ENCODE peak calls at places on chromosomes 2 and 18, in ten cellular contexts. O is heart left ventricle, W is BJ, X is adrenal gland, L is body of pancreas, Y is HCT116, P is kidney epithelial cell, Q is AG04449, I is ovary, U is SK-N-SH. K is an unnamed sample.

GRCh38 chr2:50777954-50778353 is 254.0 kb downstream of the NRXN1 start:
- DNase-seq in P (no peak), Q (no peak), W (no peak), I (no peak), Y (no peak), O (no peak), L (no peak), X (no peak), U (no peak), K (no peak)

GRCh38 chr2:216739035-216739434 is 43.7 kb upstream of the IGFBP5 start:
- DNase-seq in W (no peak), L (no peak), Y (no peak), Q (no peak), I (no peak), U (no peak), O (no peak), P (no peak), X (no peak), K (no peak)

GRCh38 chr2:69978157-69978904 is 16.9 kb upstream of the ASPRV1 start:
- DNase-seq in X (no peak), Y (no peak), L (no peak), O (no peak), U (no peak), W (no peak), Q (no peak), I (no peak), P (no peak), K (no peak)

GRCh38 chr18:50396005-50396404 is 21.2 kb downstream of the SKA1 start:
- DNase-seq in Q (no peak), U (no peak), W (no peak), P (no peak), O (no peak), I (no peak), X (no peak), Y (no peak), L (no peak), K (no peak)

GRCh38 chr2:147232225-147232669 is 612.6 kb upstream of the ACVR2A start:
- DNase-seq in O (no peak), U (no peak), X (no peak), L (no peak), I (no peak), Y (no peak), P (no peak), W (no peak), Q (no peak), K (no peak)

GRCh38 chr2:201420442-201421113 is 30.7 kb downstream of the TRAK2 start:
- DNase-seq in P (no peak), U (no peak), Q (no peak), X (no peak), O (no peak), W (no peak), Y (no peak), I (no peak), L (no peak), K (no peak)

GRCh38 chr2:229133155-229133772 is 137.8 kb downstream of the PID1 start:
- DNase-seq in W (no peak), X (no peak), I (no peak), P (no peak), O (no peak), U (peak), Q (no peak), Y (peak), L (peak), K (peak)

GRCh38 chr2:141021109-141021508 is 1109.7 kb downstream of the LRP1B start:
- DNase-seq in W (peak), U (no peak), O (no peak), P (peak), L (no peak), X (no peak), I (no peak), Y (no peak), Q (peak), K (no peak)

GRCh38 chr2:55954306-55955035 is 30.9 kb upstream of the EFEMP1 start:
- DNase-seq in L (no peak), O (no peak), Y (no peak), X (no peak), I (no peak), W (no peak), P (no peak), U (no peak), Q (no peak), K (no peak)

GRCh38 chr2:75710577-75711253 is at the start of gene GCFC2:
- DNase-seq in P (peak), Y (peak), Q (peak), U (peak), X (peak), W (peak), I (peak), L (peak), O (peak), K (peak)

GRCh38 chr18:69217271-69217670 is 183.4 kb upstream of the DOK6 start:
- DNase-seq in U (no peak), L (no peak), W (no peak), P (no peak), Y (no peak), I (no peak), O (no peak), X (no peak), Q (no peak), K (no peak)

GRCh38 chr2:63192889-63193778 is 142.5 kb downstream of the OTX1 start:
- DNase-seq in O (no peak), Y (no peak), U (no peak), P (no peak), L (no peak), Q (no peak), I (no peak), W (no peak), X (no peak), K (no peak)

GRCh38 chr18:68428666-68429065 is 286.2 kb downstream of the TMX3 start:
- DNase-seq in X (no peak), L (no peak), P (no peak), Q (no peak), O (no peak), I (no peak), U (no peak), Y (no peak), W (no peak), K (no peak)

GRCh38 chr2:186757009-186757408 is 63.1 kb downstream of the FAM171B start:
- DNase-seq in X (no peak), L (no peak), I (no peak), P (no peak), U (no peak), Y (no peak), W (no peak), O (no peak), Q (no peak), K (no peak)

DNA sequence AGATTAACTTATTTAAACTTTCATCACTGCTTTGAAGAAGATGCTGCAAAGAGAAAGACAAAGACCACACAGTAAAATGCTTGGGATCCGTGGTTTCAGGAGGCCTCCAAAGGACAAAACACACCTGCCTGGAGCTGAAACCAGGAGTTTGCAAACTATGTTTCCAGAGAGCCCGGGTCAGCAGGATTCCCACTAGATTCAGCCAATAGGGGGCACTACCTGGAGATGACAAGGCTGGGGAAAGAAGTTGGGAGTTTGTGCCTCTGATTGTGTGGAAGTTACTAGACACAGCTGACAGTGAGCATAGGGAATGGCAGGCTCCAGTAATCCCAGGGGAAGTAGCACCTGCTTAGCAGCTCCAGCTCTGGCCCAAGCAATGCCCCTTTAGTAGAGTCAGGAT is 169.0 kb upstream of the TRIB2 start:
- DNase-seq in I (no peak), L (no peak), O (no peak), U (no peak), Q (no peak), P (no peak), W (no peak), X (no peak), Y (no peak), K (no peak)
- TF ChIP-seq CTCF in I (no peak), L (no peak), O (no peak), U (peak), Q (no peak), P (no peak), W (no peak), X (no peak), Y (peak), K (no peak)

DNA sequence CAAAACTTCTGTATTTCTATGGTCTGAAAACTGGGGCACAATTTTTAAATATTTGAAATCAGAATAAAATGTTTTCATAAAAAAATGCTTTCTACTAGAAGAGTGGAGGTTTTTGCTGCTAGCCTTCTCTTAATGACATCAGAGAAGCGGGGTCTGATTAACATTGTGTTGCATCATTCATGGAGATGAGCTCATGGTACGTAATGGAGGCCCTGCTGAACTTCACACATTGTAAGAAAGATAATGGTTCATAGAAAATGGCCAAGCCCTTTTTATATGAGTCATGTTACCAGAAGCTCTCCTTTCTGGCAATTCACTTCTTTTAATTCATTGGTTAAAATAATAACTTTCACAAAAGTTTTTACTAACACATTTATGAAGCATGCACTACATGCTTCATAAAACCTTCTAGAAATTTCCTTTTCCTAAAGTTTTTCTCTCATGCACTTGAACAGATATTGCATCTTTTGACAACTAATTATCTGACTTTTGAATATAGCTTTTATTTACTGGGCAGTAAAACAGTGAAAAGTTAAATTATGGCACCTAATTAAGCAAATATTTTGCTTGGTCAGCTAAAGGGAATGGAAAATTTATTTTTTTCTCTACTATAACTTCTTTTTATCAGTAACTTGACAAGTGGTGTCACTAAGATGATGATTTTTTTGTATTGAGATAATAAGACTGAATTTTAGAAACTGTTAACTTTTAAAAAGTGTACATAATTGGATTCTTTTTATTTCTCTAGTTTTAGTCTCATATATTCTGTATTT is 351.4 kb downstream of the PIK3C3 start:
- DNase-seq in O (no peak), L (no peak), I (no peak), Q (no peak), P (no peak), Y (no peak), X (no peak), U (no peak), W (no peak), K (no peak)
- H3K4me3 ChIP-seq in O (no peak), L (no peak), I (no peak), Q (no peak), P (no peak), Y (no peak), X (no peak), U (no peak), W (no peak), K (no peak)

DNA sequence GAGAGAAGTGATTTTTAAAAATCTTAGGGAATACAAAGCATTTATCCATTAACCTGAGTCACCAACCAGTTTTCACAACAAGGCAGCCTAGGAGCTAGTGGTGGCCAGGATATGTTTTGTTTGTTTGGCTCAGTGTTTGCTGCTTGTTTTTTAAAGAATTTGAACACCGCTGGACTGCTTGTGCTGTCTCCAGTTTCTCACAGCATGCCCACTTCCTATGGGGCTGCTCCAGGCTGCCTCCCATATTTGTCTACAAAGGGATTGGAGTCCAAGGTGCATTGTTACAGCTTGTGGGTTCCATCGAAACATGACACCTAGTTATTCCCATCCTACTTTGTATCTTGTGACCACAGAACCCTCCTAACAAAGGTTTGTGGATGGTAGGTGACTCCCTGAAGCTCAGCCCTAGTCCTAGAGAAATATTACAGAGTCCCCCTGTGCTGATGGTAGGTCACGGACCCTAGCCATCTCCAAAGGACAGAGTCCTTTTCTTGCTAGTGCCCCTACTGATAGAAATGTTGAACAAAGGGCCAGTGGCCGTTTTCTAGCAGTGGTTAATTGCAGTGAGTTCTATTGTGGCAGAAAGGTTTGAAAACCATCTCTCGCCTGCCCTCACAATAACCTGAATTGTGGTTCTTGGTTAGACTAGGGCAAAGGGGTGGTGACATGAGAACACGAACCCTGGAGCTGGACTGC is 23.2 kb downstream of the GPR39 start:
- DNase-seq in U (no peak), Y (no peak), W (no peak), P (no peak), X (no peak), L (no peak), I (no peak), Q (no peak), O (no peak), K (no peak)
- TF ChIP-seq CTCF in U (no peak), Y (no peak), W (no peak), P (no peak), X (no peak), L (no peak), I (no peak), Q (no peak), O (no peak), K (no peak)

GRCh38 chr2:85920810-85921545 is 32.2 kb upstream of the ST3GAL5 start:
- DNase-seq in U (no peak), P (no peak), Y (no peak), X (no peak), O (peak), Q (no peak), I (no peak), W (no peak), L (no peak), K (peak)
- H3K4me3 ChIP-seq in U (no peak), P (no peak), Y (no peak), X (no peak), O (no peak), Q (no peak), I (no peak), W (no peak), L (no peak), K (no peak)

GRCh38 chr2:59756145-59756544 is 797.3 kb downstream of the BCL11A start:
- DNase-seq in W (no peak), I (no peak), L (no peak), Y (no peak), Q (no peak), X (no peak), P (no peak), O (no peak), U (no peak), K (no peak)
- TF ChIP-seq CTCF in W (no peak), I (no peak), L (no peak), Y (no peak), Q (no peak), X (no peak), P (no peak), O (no peak), U (no peak), K (no peak)

GRCh38 chr2:10814571-10815331 is 2.2 kb upstream of the PDIA6 start:
- DNase-seq in Q (no peak), Y (no peak), U (peak), O (no peak), L (no peak), W (no peak), P (no peak), X (no peak), I (no peak), K (no peak)

GRCh38 chr2:10812362-10813084 is at the start of gene PDIA6:
- DNase-seq in L (peak), P (peak), Y (peak), O (peak), Q (peak), U (peak), W (peak), X (peak), I (peak), K (peak)

GRCh38 chr2:10811552-10811951 is 1.0 kb downstream of the PDIA6 start:
- DNase-seq in I (no peak), Y (no peak), Q (no peak), X (no peak), U (no peak), P (no peak), O (no peak), L (no peak), W (no peak), K (no peak)

GRCh38 chr2:10813085-10813748 is 632 bp upstream of the PDIA6 start:
- DNase-seq in I (no peak), P (no peak), X (no peak), W (no peak), Y (no peak), U (no peak), Q (no peak), L (no peak), O (no peak), K (no peak)

GRCh38 chr2:10814142-10814541 is 1.6 kb upstream of the PDIA6 start:
- DNase-seq in W (no peak), L (no peak), X (no peak), Y (no peak), I (no peak), U (no peak), P (no peak), O (no peak), Q (no peak), K (no peak)
- H3K4me3 ChIP-seq in W (no peak), L (no peak), X (no peak), Y (no peak), I (no peak), U (no peak), P (no peak), O (no peak), Q (no peak), K (no peak)

DNA sequence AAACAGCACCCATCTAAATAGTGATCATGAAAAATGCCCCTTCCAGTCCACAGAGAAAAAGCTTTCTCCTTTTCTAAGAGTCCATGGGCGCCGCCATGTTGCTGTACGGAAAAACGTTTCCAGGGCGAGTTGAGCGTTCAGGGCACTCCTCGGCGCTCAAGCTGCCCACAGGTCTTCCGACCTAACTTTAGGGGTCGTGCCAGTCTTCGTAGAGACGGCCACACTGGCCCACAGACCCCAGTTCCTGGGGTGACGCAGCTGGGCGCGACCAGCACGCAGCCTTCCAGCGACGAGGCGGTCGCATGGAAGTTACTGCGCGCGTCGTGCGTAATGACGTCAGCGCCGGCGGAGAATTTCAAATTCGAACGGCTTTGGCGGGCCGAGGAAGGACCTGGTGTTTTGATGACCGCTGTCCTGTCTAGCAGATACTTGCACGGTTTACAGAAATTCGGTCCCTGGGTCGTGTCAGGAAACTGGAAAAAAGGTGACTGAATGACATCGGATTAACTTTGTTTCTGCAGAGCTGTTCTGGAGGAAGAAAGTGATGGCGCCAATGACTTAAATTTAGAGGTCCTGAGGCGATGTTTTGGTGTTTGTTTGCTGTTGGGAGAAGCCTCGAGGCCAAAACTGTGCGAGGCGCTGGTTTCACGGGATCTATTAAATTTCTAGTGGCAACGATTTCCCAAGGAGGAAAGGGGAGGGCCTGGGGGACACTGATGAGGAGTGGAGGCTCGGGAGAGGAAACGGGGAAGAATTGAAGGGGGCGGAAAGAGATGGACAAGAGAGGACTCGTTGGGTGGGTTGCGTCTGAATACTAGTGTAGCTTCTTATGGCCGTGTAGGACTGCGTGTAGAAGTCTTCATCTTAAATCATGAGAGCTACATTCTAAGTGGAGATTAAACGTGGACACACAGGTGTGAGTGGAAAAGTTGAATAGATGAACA is at the start of the genes METTL4 and NDC80:
- DNase-seq in I (peak), Q (peak), L (peak), X (peak), W (peak), P (peak), O (peak), Y (peak), U (peak), K (peak)
- TF ChIP-seq CTCF in I (no peak), Q (no peak), L (no peak), X (no peak), W (no peak), P (no peak), O (no peak), Y (no peak), U (no peak), K (no peak)

GRCh38 chr2:126656311-126657145 is 570 bp downstream of the GYPC start:
- DNase-seq in U (no peak), L (no peak), O (peak), W (no peak), I (peak), Y (no peak), Q (no peak), P (no peak), X (peak), K (no peak)

GRCh38 chr2:126658316-126658909 is 2.5 kb downstream of the GYPC start:
- DNase-seq in L (no peak), X (no peak), W (no peak), I (no peak), Q (no peak), Y (no peak), U (no peak), P (no peak), O (no peak), K (no peak)

GRCh38 chr2:126655500-126656310 is at the start of gene GYPC:
- DNase-seq in W (no peak), I (peak), U (no peak), O (peak), P (no peak), Y (no peak), Q (peak), X (peak), L (peak), K (no peak)

GRCh38 chr2:126657636-126658315 is 1.8 kb downstream of the GYPC start:
- DNase-seq in X (peak), W (peak), O (peak), L (peak), Q (peak), P (peak), I (peak), U (no peak), Y (peak), K (no peak)

DNA sequence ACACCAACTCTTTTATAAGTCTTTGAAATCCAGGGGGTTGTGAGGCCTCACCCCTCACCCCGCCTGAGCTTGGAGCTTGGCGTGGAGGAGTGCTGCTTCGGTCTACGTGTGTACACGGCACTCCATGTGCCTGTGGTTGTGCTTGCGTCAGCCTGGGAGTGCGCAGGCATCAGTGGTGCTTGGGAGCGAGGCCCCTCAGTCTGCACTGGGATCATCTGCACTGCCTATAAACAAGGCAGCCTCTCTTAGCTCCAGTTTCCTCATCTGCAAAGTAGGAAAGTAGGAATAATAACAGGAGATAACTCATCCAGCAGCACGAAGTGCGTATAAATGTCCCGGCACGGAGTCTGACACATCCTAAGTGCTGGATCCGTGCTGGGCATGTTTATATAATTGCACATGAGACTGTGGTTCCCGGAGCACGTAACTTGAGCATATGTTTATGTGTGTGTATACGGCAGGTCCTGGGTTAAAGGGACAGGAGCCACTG is 1.2 kb downstream of the GYPC start:
- DNase-seq in Y (no peak), I (peak), X (peak), P (peak), Q (peak), L (no peak), O (peak), U (no peak), W (peak), K (no peak)
- H3K4me3 ChIP-seq in Y (peak), I (peak), X (no peak), P (peak), Q (peak), L (no peak), O (peak), U (no peak), W (peak), K (no peak)

K was measured in LNCaP clone FGC.